ENCODE peak calls at places on chromosome 9, in four cellular contexts. G is anterior cingulate cortex; C is astrocyte of the spinal cord; K is activated naive CD8-positive, alpha-beta T cell treated with anti-CD3 and anti-CD28 coated beads, Interleukin-2, amount 50 U/mL, for 24 hours. Y is an unnamed sample.

GRCh38 chr9:35650341-35651158 is at the start of gene SIT1:
- DNase-seq in G (no peak), K (peak), C (no peak), Y (no peak)

GRCh38 chr9:136082496-136083361 is 12.4 kb downstream of the NACC2 start:
- DNase-seq in G (no peak), C (no peak), K (no peak), Y (no peak)

GRCh38 chr9:121350993-121351561 is 19.0 kb downstream of the STOM start:
- DNase-seq in K (no peak), C (peak), G (no peak), Y (peak)

GRCh38 chr9:87071473-87071872 is 124.2 kb upstream of the GAS1 start:
- DNase-seq in C (no peak), G (no peak), K (no peak), Y (no peak)

GRCh38 chr9:33464045-33464636 is 9.6 kb downstream of the NOL6 start:
- DNase-seq in C (no peak), K (no peak), G (no peak), Y (no peak)

GRCh38 chr9:126947529-126947928 is 32.9 kb downstream of the RALGPS1 start:
- DNase-seq in C (no peak), K (no peak), G (no peak), Y (no peak)

GRCh38 chr9:18739641-18740318 is 265.8 kb downstream of the ADAMTSL1 start:
- DNase-seq in G (no peak), K (no peak), C (no peak), Y (no peak)

GRCh38 chr9:2815661-2816060 is 28.2 kb downstream of the PUM3 start:
- DNase-seq in C (no peak), G (no peak), K (no peak), Y (no peak)

GRCh38 chr9:3954950-3955670 is 344.8 kb downstream of the GLIS3 start:
- DNase-seq in G (no peak), K (peak), C (peak), Y (no peak)

GRCh38 chr9:119938871-119939270 is 569.6 kb upstream of the BRINP1 start:
- DNase-seq in K (no peak), C (no peak), G (no peak), Y (no peak)

GRCh38 chr9:98488578-98489312 is 220.0 kb downstream of the GABBR2 start:
- DNase-seq in G (no peak), C (peak), K (no peak), Y (peak)

GRCh38 chr9:87714819-87715218 is 11.1 kb upstream of the CTSL start:
- DNase-seq in K (no peak), C (peak), G (no peak), Y (peak)

GRCh38 chr9:124782661-124783574 is 6.0 kb downstream of the OLFML2A start:
- DNase-seq in C (no peak), G (no peak), K (no peak), Y (no peak)

GRCh38 chr9:27145143-27145542 is 36.1 kb downstream of the TEK start:
- DNase-seq in K (no peak), G (no peak), C (no peak), Y (no peak)

GRCh38 chr9:112180387-112180881 is 5.3 kb upstream of the SUSD1 start:
- DNase-seq in K (peak), C (no peak), G (no peak), Y (peak)

GRCh38 chr9:134670042-134670525 is 28.5 kb downstream of the COL5A1 start:
- DNase-seq in C (peak), G (no peak), K (no peak), Y (no peak)

GRCh38 chr9:123062306-123063171 is 29.1 kb downstream of the GPR21 start:
- DNase-seq in C (no peak), G (no peak), K (no peak), Y (no peak)

GRCh38 chr9:28688172-28688571 is 1114.9 kb upstream of the C9orf72 start:
- DNase-seq in K (no peak), C (no peak), G (no peak), Y (peak)